ENCODE peak calls at places on chromosomes 13 and 19, in six cellular contexts. Z, D, F, X, B and Y are unnamed samples.

GRCh38 chr19:34999498-35000337 is at the start of gene GRAMD1A:
- DNase-seq in Z (peak; percentile 93), D (peak; percentile 84), F (peak; percentile 89), X (peak; percentile 94), B (peak; percentile 92), Y (peak; percentile 91)

GRCh38 chr13:96090240-96091101 is 564 bp downstream of the HS6ST3 start:
- DNase-seq in Z (peak; percentile 44), D (no peak), F (peak; percentile 27), X (peak; percentile 25), B (peak; percentile 11), Y (peak; percentile 17)

GRCh38 chr19:7862413-7862951 is 11.7 kb downstream of the PRR36 start:
- DNase-seq in Z (no peak), D (peak; percentile 67), F (peak; percentile 43), X (peak; percentile 78), B (peak; percentile 63), Y (no peak)

GRCh38 chr13:74134777-74135305 is 637 bp upstream of the KLF12 start:
- DNase-seq in Z (peak; percentile 71), D (peak; percentile 66), F (peak; percentile 44), X (peak; percentile 69), B (peak; percentile 65), Y (peak; percentile 42)

GRCh38 chr13:112685856-112686255 is 4.0 kb upstream of the ATP11A start:
- DNase-seq in Z (no peak), D (no peak), F (no peak), X (no peak), B (no peak), Y (no peak)

GRCh38 chr13:24074687-24075086 is 85.8 kb upstream of the SPATA13 start:
- DNase-seq in Z (peak; percentile 68), D (no peak), F (peak; percentile 65), X (no peak), B (no peak), Y (no peak)

GRCh38 chr13:52642131-52642530 is at the start of gene HNRNPA1L2:
- DNase-seq in Z (no peak), D (no peak), F (no peak), X (no peak), B (no peak), Y (no peak)

GRCh38 chr19:16193466-16193865 is 4.2 kb upstream of the AP1M1 start:
- DNase-seq in Z (no peak), D (no peak), F (no peak), X (no peak), B (no peak), Y (no peak)

GRCh38 chr19:31350033-31350692 is 927 bp upstream of the TSHZ3 start:
- DNase-seq in Z (peak; percentile 71), D (no peak), F (no peak), X (no peak), B (peak; percentile 44), Y (peak; percentile 68)

GRCh38 chr13:86020350-86021002 is 221.3 kb upstream of the SLITRK6 start:
- DNase-seq in Z (no peak), D (no peak), F (no peak), X (no peak), B (no peak), Y (no peak)

GRCh38 chr19:43755256-43755801 is 567 bp upstream of the SMG9 start:
- DNase-seq in Z (peak; percentile 91), D (peak; percentile 80), F (peak; percentile 81), X (peak; percentile 87), B (peak; percentile 88), Y (peak; percentile 80)

GRCh38 chr19:35153701-35154534 is 617 bp upstream of the FXYD5 start:
- DNase-seq in Z (peak; percentile 68), D (peak; percentile 73), F (no peak), X (peak; percentile 72), B (no peak), Y (no peak)

GRCh38 chr13:109755997-109756396 is 30.4 kb downstream of the IRS2 start:
- DNase-seq in Z (no peak), D (no peak), F (no peak), X (no peak), B (no peak), Y (no peak)

GRCh38 chr13:80084086-80084676 is 256.7 kb downstream of the SPRY2 start:
- DNase-seq in Z (no peak), D (no peak), F (no peak), X (peak; percentile 13), B (no peak), Y (no peak)

GRCh38 chr13:30290812-30291436 is 16.4 kb downstream of the KATNAL1 start:
- DNase-seq in Z (no peak), D (no peak), F (no peak), X (no peak), B (no peak), Y (no peak)

GRCh38 chr13:91544723-91545122 is 146.3 kb downstream of the GPC5 start:
- DNase-seq in Z (no peak), D (no peak), F (no peak), X (no peak), B (no peak), Y (no peak)

GRCh38 chr13:27605610-27606200 is 14.6 kb downstream of the LNX2 start:
- DNase-seq in Z (no peak), D (no peak), F (no peak), X (no peak), B (no peak), Y (no peak)

GRCh38 chr19:16180611-16181010 is 4.6 kb upstream of the FAM32A start:
- DNase-seq in Z (no peak), D (no peak), F (no peak), X (peak; percentile 55), B (no peak), Y (no peak)

GRCh38 chr13:73991884-73992283 is 142.3 kb downstream of the KLF12 start:
- DNase-seq in Z (no peak), D (no peak), F (no peak), X (no peak), B (no peak), Y (no peak)

GRCh38 chr13:101978546-101979315 is 423.1 kb downstream of the FGF14 start:
- DNase-seq in Z (no peak), D (no peak), F (no peak), X (no peak), B (peak; percentile 13), Y (no peak)

GRCh38 chr19:33235269-33235995 is 9.8 kb upstream of the SLC7A10 start:
- DNase-seq in Z (peak; percentile 83), D (peak; percentile 83), F (peak; percentile 84), X (peak; percentile 92), B (peak; percentile 82), Y (peak; percentile 69)

GRCh38 chr13:20891768-20892167 is 10.8 kb downstream of the XPO4 start:
- DNase-seq in Z (no peak), D (no peak), F (no peak), X (no peak), B (no peak), Y (no peak)

GRCh38 chr19:35904312-35905068 is 2.2 kb downstream of the HCST start:
- DNase-seq in Z (no peak), D (no peak), F (no peak), X (no peak), B (no peak), Y (no peak)

GRCh38 chr19:3644351-3645066 is 17.9 kb upstream of the CACTIN start:
- DNase-seq in Z (no peak), D (no peak), F (no peak), X (no peak), B (no peak), Y (no peak)

GRCh38 chr19:16376649-16377048 is 52.0 kb downstream of the KLF2 start:
- DNase-seq in Z (peak; percentile 44), D (no peak), F (no peak), X (peak; percentile 40), B (no peak), Y (no peak)

GRCh38 chr19:40976134-40976533 is 14.9 kb upstream of the CYP2B6 start:
- DNase-seq in Z (no peak), D (no peak), F (no peak), X (no peak), B (no peak), Y (no peak)

GRCh38 chr19:20238025-20238623 is 71.1 kb downstream of the ZNF486 start:
- DNase-seq in Z (peak; percentile 93), D (peak; percentile 95), F (peak; percentile 94), X (peak; percentile 46), B (peak; percentile 90), Y (peak; percentile 86)

GRCh38 chr19:49073514-49074378 is 1.2 kb upstream of the KCNA7 start:
- DNase-seq in Z (no peak), D (no peak), F (no peak), X (peak; percentile 59), B (no peak), Y (no peak)

DNA sequence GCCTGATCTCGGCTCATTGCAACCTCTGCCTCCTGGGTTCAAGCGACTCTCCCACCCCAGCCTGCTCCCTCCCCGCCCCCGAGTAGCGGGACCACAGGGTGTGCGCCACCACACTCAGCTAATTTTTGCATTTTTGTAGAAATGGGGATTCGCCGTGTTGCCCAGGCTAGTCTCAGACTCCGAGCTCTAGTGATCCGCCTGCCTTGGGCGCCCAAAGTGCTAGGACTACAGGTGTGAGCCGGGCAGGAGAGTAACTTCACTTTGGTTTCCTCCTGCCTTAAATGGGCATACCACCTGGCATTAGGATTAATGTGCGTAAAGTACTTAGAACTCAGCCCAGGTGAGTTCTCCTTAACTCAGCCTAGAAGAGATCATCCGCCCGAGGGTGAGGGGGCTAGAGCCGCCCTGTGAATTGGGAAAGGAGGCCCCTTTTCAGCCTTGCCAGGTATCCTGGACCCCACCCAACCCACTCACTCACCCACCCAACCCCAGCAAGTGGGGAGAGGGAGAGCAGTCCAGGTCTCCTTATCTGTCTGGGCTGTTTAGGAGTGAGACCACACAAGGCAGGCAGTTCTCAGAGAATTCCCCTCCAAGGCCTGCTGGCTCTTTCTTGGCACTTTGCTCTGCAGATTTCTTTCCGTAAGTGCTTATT is 1.3 kb upstream of the ZFP36 start:
- DNase-seq in Z (no peak), D (no peak), F (no peak), X (no peak), B (no peak), Y (no peak)
- H3K4me3 ChIP-seq in Z (no peak overlapping the region), D (peak overlapping the region; percentile 78), F (no peak overlapping the region), X (no peak overlapping the region), B (peak overlapping the region; percentile 94), Y (no peak overlapping the region)

GRCh38 chr19:5608271-5608666 is 14.3 kb downstream of the SAFB2 start:
- DNase-seq in Z (no peak), D (no peak), F (no peak), X (no peak), B (no peak), Y (no peak)
- H3K36me3 ChIP-seq in Z (peaks cover 7% of the 10 kb centered on the region), D (no peaks in the 10 kb centered on the region), F (peaks cover 14% of the 10 kb centered on the region), X (no peaks in the 10 kb centered on the region), B (peaks cover 93% of the 10 kb centered on the region), Y (no peaks in the 10 kb centered on the region)

GRCh38 chr19:38615007-38615581 is 2.7 kb downstream of the MAP4K1 start:
- DNase-seq in Z (no peak), D (no peak), F (no peak), X (no peak), B (no peak), Y (no peak)

GRCh38 chr19:38618590-38619360 is at the start of gene EIF3K:
- DNase-seq in Z (peak; percentile 99), D (peak; percentile 98), F (peak; percentile 99), X (peak; percentile 100), B (peak; percentile 99), Y (peak; percentile 98)

GRCh38 chr19:38617764-38618589 is at the start of gene MAP4K1:
- DNase-seq in Z (peak; percentile 68), D (peak; percentile 95), F (peak; percentile 33), X (no peak), B (peak; percentile 59), Y (peak; percentile 28)

GRCh38 chr19:38616265-38616664 is 1.5 kb downstream of the MAP4K1 start:
- DNase-seq in Z (no peak), D (no peak), F (no peak), X (no peak), B (no peak), Y (no peak)

GRCh38 chr19:38617283-38617763 is 430 bp downstream of the MAP4K1 start:
- DNase-seq in Z (no peak), D (peak; percentile 44), F (no peak), X (no peak), B (no peak), Y (no peak)
- H3K4me3 ChIP-seq in Z (no peak overlapping the region), D (peak overlapping the region; percentile 89), F (no peak overlapping the region), X (no peak overlapping the region), B (peak overlapping the region; percentile 87), Y (no peak overlapping the region)

GRCh38 chr19:14563590-14563926 is 8.3 kb downstream of the NDUFB7 start:
- DNase-seq in Z (no peak), D (no peak), F (no peak), X (no peak), B (no peak), Y (no peak)
- H3K36me3 ChIP-seq in Z (no peaks in the 10 kb centered on the region), D (no peaks in the 10 kb centered on the region), F (no peaks in the 10 kb centered on the region), X (peaks cover 1% of the 10 kb centered on the region), B (peaks cover 44% of the 10 kb centered on the region), Y (no peaks in the 10 kb centered on the region)